ENCODE peak calls at places on chromosomes 4 and X, in seven cellular contexts. Q is astrocyte of the spinal cord, F is AG04449, D is brain microvascular endothelial cell, W is left lung, K is GM12865, N is tibial nerve. T is an unnamed sample.

GRCh38 chr4:34720563-34720962 is 1523.8 kb downstream of the ARAP2 start:
- DNase-seq in F (no peak), D (no peak), K (peak), W (no peak), Q (peak), N (no peak), T (no peak)

GRCh38 chrX:137988470-137988869 is 422.5 kb downstream of the ZIC3 start:
- DNase-seq in F (no peak), Q (no peak), N (no peak), K (no peak), W (no peak), D (no peak), T (no peak)

GRCh38 chrX:47447607-47448006 is 35.4 kb downstream of the ZNF41 start:
- DNase-seq in W (no peak), Q (no peak), F (no peak), K (no peak), N (no peak), D (no peak), T (no peak)

GRCh38 chrX:153927686-153927935 is 1.5 kb upstream of the ARHGAP4 start:
- DNase-seq in D (no peak), N (no peak), Q (no peak), W (no peak), K (no peak), F (no peak), T (no peak)

GRCh38 chr4:1983053-1983845 is 25.5 kb downstream of the NELFA start:
- DNase-seq in F (no peak), Q (no peak), D (no peak), K (no peak), W (no peak), N (no peak), T (peak)

GRCh38 chr4:141905751-141906150 is 269.4 kb downstream of the IL15 start:
- DNase-seq in Q (peak), W (no peak), K (no peak), D (no peak), N (no peak), F (peak), T (no peak)

GRCh38 chr4:915595-915994 is 16.5 kb downstream of the GAK start:
- DNase-seq in N (peak), Q (peak), D (peak), W (no peak), F (no peak), K (no peak), T (peak)

GRCh38 chrX:17046478-17047097 is 100.1 kb downstream of the REPS2 start:
- DNase-seq in N (peak), D (peak), F (no peak), Q (peak), W (no peak), K (peak), T (peak)

GRCh38 chr4:1168291-1169031 is 3.9 kb downstream of the SPON2 start:
- DNase-seq in Q (no peak), F (no peak), K (no peak), W (peak), D (no peak), N (no peak), T (peak)

DNA sequence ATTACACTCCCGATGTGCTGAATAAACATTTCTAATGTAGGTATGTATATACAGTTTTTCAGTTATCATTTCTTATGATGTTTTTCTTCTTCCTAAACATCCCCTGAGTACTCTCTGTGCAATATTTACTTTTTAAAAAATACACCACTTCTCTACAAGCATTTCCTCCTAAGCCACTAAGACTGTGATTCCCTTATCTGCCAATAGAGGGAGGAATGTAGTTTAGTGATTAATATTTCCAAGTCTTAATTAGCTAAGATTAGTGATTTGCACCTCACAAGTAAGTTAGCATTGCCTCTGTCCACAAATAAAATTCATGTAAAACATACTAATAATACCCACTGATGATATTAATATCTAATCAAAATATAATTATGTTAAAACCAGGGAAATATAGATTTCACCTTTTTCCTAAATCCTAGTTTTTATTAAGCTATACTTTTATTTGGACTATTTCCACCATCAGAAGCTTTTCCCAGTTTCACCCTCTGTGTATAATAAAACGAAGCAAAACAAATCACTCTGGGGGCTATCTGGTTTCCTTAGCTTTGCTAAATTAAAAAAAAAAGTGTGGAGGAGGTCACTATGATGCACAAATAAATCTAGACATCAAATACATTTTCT is 909.1 kb downstream of the FAT4 start:
- DNase-seq in D (no peak), Q (peak), K (peak), W (no peak), F (no peak), N (no peak), T (no peak)
- TF ChIP-seq CTCF in D (peak), Q (peak), K (peak), W (peak), F (peak), N (no peak), T (peak)

GRCh38 chr4:76726631-76727030 is 171.3 kb downstream of the SOWAHB start:
- DNase-seq in W (no peak), Q (no peak), N (no peak), D (no peak), K (no peak), F (no peak), T (no peak)
- TF ChIP-seq CTCF in W (no peak), Q (no peak), N (no peak), D (no peak), K (no peak), F (no peak), T (no peak)

GRCh38 chrX:150544222-150544787 is 24.1 kb upstream of the MTM1 start:
- DNase-seq in W (no peak), Q (no peak), N (no peak), K (peak), D (no peak), F (no peak), T (no peak)
- TF ChIP-seq CTCF in W (no peak), Q (peak), N (no peak), K (peak), D (peak), F (no peak), T (no peak)

DNA sequence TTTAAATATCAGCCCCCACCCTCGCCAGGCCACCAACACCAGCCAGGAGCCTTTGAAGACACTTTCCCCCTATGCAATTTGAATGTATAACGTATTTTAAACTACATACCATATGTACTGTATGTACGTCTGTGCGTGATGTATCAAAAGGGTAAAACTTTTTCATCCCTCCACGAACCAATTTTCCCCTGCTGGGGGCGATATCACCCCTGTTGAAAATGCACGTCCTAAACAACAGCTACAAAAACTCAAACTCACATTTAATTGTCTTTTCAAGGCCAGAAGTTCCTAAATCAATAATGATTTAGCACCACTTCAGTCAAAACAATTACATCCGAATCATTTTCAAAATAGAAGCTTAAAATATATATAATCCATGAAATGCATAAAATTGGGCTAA is 1.4 kb downstream of the VEGFD start:
- DNase-seq in K (no peak), W (no peak), Q (no peak), D (no peak), F (no peak), N (no peak), T (no peak)
- TF ChIP-seq CTCF in K (no peak), W (no peak), Q (no peak), D (peak), F (no peak), N (no peak), T (no peak)

DNA sequence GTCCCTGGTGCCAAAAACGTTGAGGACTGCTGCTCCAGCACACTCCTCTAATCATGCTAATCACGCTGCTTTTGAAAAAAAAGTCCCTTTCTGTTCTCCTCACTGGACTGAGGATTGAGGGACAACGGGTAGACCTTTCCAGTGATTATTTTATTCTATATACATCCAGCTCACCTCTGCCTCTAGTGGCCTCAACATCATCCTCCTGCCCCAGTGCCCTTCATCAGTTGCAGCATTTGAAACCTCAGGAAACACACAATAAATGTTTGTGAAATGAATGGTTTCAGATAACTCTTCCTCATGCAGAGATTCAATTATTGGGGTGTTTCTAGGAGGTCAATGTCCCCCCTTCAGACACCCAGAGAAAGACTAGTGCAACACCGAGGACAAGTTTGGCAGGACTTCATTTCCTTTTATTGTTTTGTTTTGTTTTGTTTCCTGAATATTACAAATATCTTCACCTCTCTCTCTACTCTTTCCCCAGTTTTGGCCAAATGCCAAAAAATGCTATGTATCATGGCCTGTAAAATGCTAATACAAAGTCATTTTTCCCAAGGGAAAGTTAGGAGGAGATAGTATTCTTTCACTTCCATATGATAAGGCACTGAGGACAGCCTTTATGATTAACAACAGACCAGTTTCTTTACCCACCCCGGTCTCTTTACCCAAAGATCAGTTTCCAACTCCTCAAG is 460.1 kb upstream of the SLIT2 start:
- DNase-seq in W (no peak), D (peak), N (no peak), K (no peak), Q (peak), F (no peak), T (no peak)
- TF ChIP-seq CTCF in W (no peak), D (peak), N (no peak), K (no peak), Q (peak), F (no peak), T (no peak)

GRCh38 chr4:25367004-25367621 is 9.9 kb upstream of the ANAPC4 start:
- DNase-seq in W (no peak), K (peak), D (no peak), N (no peak), Q (peak), F (no peak), T (no peak)
- TF ChIP-seq CTCF in W (peak), K (peak), D (peak), N (peak), Q (peak), F (no peak), T (peak)

T was measured in CD14-positive monocyte.